ENCODE peak calls at places on chromosomes 11 and 22, in five cellular contexts. S is T-helper 1 cell, V is colonic mucosa, D is NCI-H510A treated with DMSO at 0.1 percent for 48 hours, W is progenitor cell of endocrine pancreas. J is an unnamed sample.

GRCh38 chr11:47514825-47515647 is 37.9 kb downstream of the CELF1 start:
- DNase-seq in S (no peak), V (no peak), D (no peak), W (no peak), J (no peak)

GRCh38 chr22:23122216-23122957 is 19.4 kb downstream of the RSPH14 start:
- DNase-seq in S (no peak), V (no peak), D (no peak), W (no peak), J (no peak)

GRCh38 chr11:70187771-70188170 is 15.3 kb upstream of the FADD start:
- DNase-seq in S (no peak), V (no peak), D (no peak), W (no peak), J (no peak)

GRCh38 chr22:23014250-23014649 is 56.1 kb upstream of the GNAZ start:
- DNase-seq in S (no peak), V (no peak), D (no peak), W (no peak), J (no peak)

GRCh38 chr11:6332066-6332465 is 11.8 kb upstream of the CAVIN3 start:
- DNase-seq in S (no peak), V (no peak), D (no peak), W (no peak), J (no peak)

GRCh38 chr22:45585437-45585755 is 82.7 kb downstream of the FBLN1 start:
- DNase-seq in S (no peak), V (no peak), D (no peak), W (no peak), J (no peak)

GRCh38 chr11:94325681-94326080 is 21.3 kb downstream of the IZUMO1R start:
- DNase-seq in S (peak; percentile 9), V (peak; percentile 58), D (no peak), W (peak; percentile 25), J (peak; percentile 21)

GRCh38 chr11:66543263-66544107 is 2.4 kb downstream of the ZDHHC24 start:
- DNase-seq in S (peak; percentile 53), V (peak; percentile 35), D (no peak), W (peak; percentile 48), J (peak; percentile 32)

GRCh38 chr22:36918730-36919129 is 5.3 kb downstream of the CSF2RB start:
- DNase-seq in S (no peak), V (no peak), D (no peak), W (no peak), J (no peak)

GRCh38 chr11:115502636-115503082 is 1.6 kb downstream of the CADM1 start:
- DNase-seq in S (no peak), V (no peak), D (no peak), W (peak; percentile 26), J (no peak)

GRCh38 chr11:80297808-80298460 is 857.1 kb upstream of the TENM4 start:
- DNase-seq in S (no peak), V (no peak), D (no peak), W (no peak), J (no peak)

GRCh38 chr22:20792966-20793332 is 19.0 kb downstream of the SERPIND1 start:
- DNase-seq in S (no peak), V (no peak), D (no peak), W (no peak), J (no peak)

GRCh38 chr11:125180413-125181305 is 16.1 kb downstream of the PKNOX2 start:
- DNase-seq in S (no peak), V (no peak), D (no peak), W (no peak), J (no peak)

GRCh38 chr11:113532697-113533424 is 57.7 kb upstream of the DRD2 start:
- DNase-seq in S (peak; percentile 22), V (peak; percentile 75), D (peak; percentile 83), W (peak; percentile 62), J (peak; percentile 59)

GRCh38 chr11:121367434-121367833 is 74.9 kb downstream of the SC5D start:
- DNase-seq in S (peak; percentile 11), V (no peak), D (no peak), W (no peak), J (peak; percentile 37)

GRCh38 chr11:111913031-111913861 is 712 bp downstream of the HSPB2 start:
- DNase-seq in S (no peak), V (no peak), D (no peak), W (no peak), J (no peak)

GRCh38 chr11:35549787-35550186 is 24.4 kb upstream of the PAMR1 start:
- DNase-seq in S (no peak), V (no peak), D (no peak), W (no peak), J (no peak)

GRCh38 chr11:125202362-125202880 is 37.9 kb downstream of the PKNOX2 start:
- DNase-seq in S (no peak), V (no peak), D (no peak), W (no peak), J (no peak)

GRCh38 chr22:20013382-20013871 is 3.2 kb downstream of the ARVCF start:
- DNase-seq in S (no peak), V (peak; percentile 43), D (no peak), W (peak; percentile 78), J (no peak)

GRCh38 chr11:64118871-64119495 is 46.9 kb downstream of the MACROD1 start:
- DNase-seq in S (no peak), V (no peak), D (no peak), W (no peak), J (no peak)

GRCh38 chr22:48431014-48431413 is 1396.7 kb downstream of the BRD1 start:
- DNase-seq in S (no peak), V (no peak), D (no peak), W (no peak), J (no peak)

GRCh38 chr22:24920029-24920428 is 26.5 kb downstream of the LHFPL7 start:
- DNase-seq in S (no peak), V (no peak), D (no peak), W (no peak), J (no peak)

GRCh38 chr22:29092243-29092642 is 19.4 kb downstream of the KREMEN1 start:
- DNase-seq in S (no peak), V (no peak), D (no peak), W (no peak), J (no peak)

GRCh38 chr11:71563401-71563800 is 2.0 kb upstream of the KRTAP5-10 start:
- DNase-seq in S (no peak), V (peak; percentile 25), D (no peak), W (no peak), J (no peak)

GRCh38 chr11:103870821-103871309 is 165.6 kb upstream of the DDI1 start:
- DNase-seq in S (no peak), V (peak; percentile 16), D (no peak), W (no peak), J (no peak)

GRCh38 chr22:49638788-49639187 is 188.9 kb downstream of the BRD1 start:
- DNase-seq in S (no peak), V (no peak), D (no peak), W (no peak), J (no peak)

J was measured in CD4-positive, alpha-beta T cell.